ENCODE peak calls at places on chromosome 9, in nine cellular contexts. N, Y, I, G, S, Z, D, T and W are unnamed samples.

GRCh38 chr9:19411316-19411715 is 2.5 kb downstream of the ACER2 start:
- DNase-seq in G (no peak), Z (no peak), N (peak), I (no peak), Y (no peak), D (no peak), S (no peak), T (no peak), W (no peak)

GRCh38 chr9:5582835-5583195 is 46.1 kb upstream of the RIC1 start:
- DNase-seq in G (no peak), T (peak), N (peak), S (no peak), Z (no peak), Y (no peak), D (no peak), I (peak), W (peak)

GRCh38 chr9:114538241-114538640 is 33.0 kb upstream of the WHRN start:
- DNase-seq in Y (no peak), G (no peak), S (peak), D (no peak), N (no peak), T (no peak), Z (no peak), I (no peak), W (peak)

GRCh38 chr9:137387034-137387890 is 35.7 kb downstream of the EXD3 start:
- DNase-seq in G (no peak), N (no peak), S (peak), I (no peak), D (no peak), Z (no peak), T (no peak), Y (no peak), W (no peak)

GRCh38 chr9:130963337-130963908 is 24.4 kb upstream of the FIBCD1 start:
- DNase-seq in D (no peak), N (no peak), T (no peak), Y (no peak), S (no peak), Z (no peak), I (no peak), G (no peak), W (no peak)

GRCh38 chr9:82613516-82613915 is 449.4 kb downstream of the RASEF start:
- DNase-seq in D (no peak), G (no peak), Z (no peak), N (no peak), T (no peak), Y (no peak), S (no peak), I (no peak), W (no peak)

GRCh38 chr9:111613436-111614040 is 14.1 kb upstream of the PTGR1 start:
- DNase-seq in S (no peak), G (no peak), D (peak), T (no peak), I (no peak), Y (no peak), Z (no peak), N (no peak), W (no peak)

GRCh38 chr9:109403766-109404320 is 83.0 kb upstream of the EPB41L4B start:
- DNase-seq in N (no peak), Y (no peak), Z (no peak), T (no peak), G (no peak), I (no peak), S (no peak), D (no peak), W (no peak)

GRCh38 chr9:33154368-33154767 is 12.8 kb downstream of the B4GALT1 start:
- DNase-seq in Z (no peak), N (no peak), Y (no peak), G (no peak), T (no peak), D (no peak), S (no peak), I (no peak), W (no peak)

GRCh38 chr9:87160148-87161107 is 213.1 kb upstream of the GAS1 start:
- DNase-seq in Y (no peak), Z (no peak), T (no peak), G (no peak), I (no peak), S (no peak), D (no peak), N (peak), W (no peak)

GRCh38 chr9:135221951-135222631 is 134.6 kb downstream of the OLFM1 start:
- DNase-seq in D (peak), S (no peak), Z (no peak), I (no peak), Y (no peak), G (no peak), N (no peak), T (no peak), W (no peak)

GRCh38 chr9:33446507-33447403 is 638 bp downstream of the AQP3 start:
- DNase-seq in S (peak), N (peak), D (peak), Y (peak), I (peak), T (no peak), Z (no peak), G (no peak), W (peak)

GRCh38 chr9:125700791-125701190 is 6.2 kb downstream of the MAPKAP1 start:
- DNase-seq in G (no peak), Y (no peak), I (peak), S (no peak), N (no peak), Z (no peak), T (no peak), D (no peak), W (peak)

GRCh38 chr9:116421006-116421538 is 266.0 kb upstream of the TRIM32 start:
- DNase-seq in Y (no peak), S (no peak), Z (no peak), I (peak), N (no peak), D (no peak), G (no peak), T (no peak), W (peak)